ENCODE peak calls at places on chromosomes 5 and 9, in seven cellular contexts. One of them, this sample, is unnamed.
A peak's percentile ranks its signal among the peaks of the same experiment; 100 is the strongest.

GRCh38 chr9:76610009-76610352 is 151.0 kb downstream of the GCNT1 start:
- DNase-seq in prostate gland: no peak
- DNase-seq in NCI-H345: no peak
- DNase-seq in ELR: no peak
- DNase-seq in HTR-8/SVneo: no peak
- DNase-seq in posterior cingulate gyrus: no peak
- DNase-seq in spleen: no peak
- DNase-seq in this sample: peak; percentile 39

GRCh38 chr9:13750061-13750460 is 470.6 kb upstream of the MPDZ start:
- DNase-seq in posterior cingulate gyrus: no peak
- DNase-seq in ELR: peak; percentile 56
- DNase-seq in NCI-H345: no peak
- DNase-seq in prostate gland: no peak
- DNase-seq in HTR-8/SVneo: peak; percentile 19
- DNase-seq in spleen: no peak
- DNase-seq in this sample: no peak

GRCh38 chr9:81787747-81788632 is 98.6 kb upstream of the TLE1 start:
- DNase-seq in prostate gland: peak; percentile 11
- DNase-seq in posterior cingulate gyrus: no peak
- DNase-seq in HTR-8/SVneo: peak; percentile 78
- DNase-seq in spleen: no peak
- DNase-seq in NCI-H345: no peak
- DNase-seq in ELR: peak; percentile 71
- DNase-seq in this sample: peak; percentile 44

GRCh38 chr9:132182609-132183073 is 20.8 kb downstream of the NTNG2 start:
- DNase-seq in HTR-8/SVneo: no peak
- DNase-seq in NCI-H345: no peak
- DNase-seq in ELR: peak; percentile 39
- DNase-seq in prostate gland: no peak
- DNase-seq in posterior cingulate gyrus: no peak
- DNase-seq in spleen: no peak
- DNase-seq in this sample: no peak

GRCh38 chr5:149618581-149619248 is 37.4 kb downstream of the ARHGEF37 start:
- DNase-seq in spleen: no peak
- DNase-seq in NCI-H345: peak; percentile 28
- DNase-seq in posterior cingulate gyrus: peak; percentile 31
- DNase-seq in ELR: peak; percentile 92
- DNase-seq in HTR-8/SVneo: peak; percentile 77
- DNase-seq in prostate gland: peak; percentile 36
- DNase-seq in this sample: no peak

GRCh38 chr5:60844429-60844890 is 391 bp upstream of the ELOVL7 start:
- DNase-seq in spleen: no peak
- DNase-seq in prostate gland: no peak
- DNase-seq in posterior cingulate gyrus: no peak
- DNase-seq in ELR: peak; percentile 44
- DNase-seq in HTR-8/SVneo: peak; percentile 67
- DNase-seq in NCI-H345: no peak
- DNase-seq in this sample: no peak

GRCh38 chr5:73256462-73257260 is 83.7 kb downstream of the TMEM174 start:
- DNase-seq in ELR: peak; percentile 91
- DNase-seq in spleen: no peak
- DNase-seq in prostate gland: no peak
- DNase-seq in NCI-H345: no peak
- DNase-seq in posterior cingulate gyrus: no peak
- DNase-seq in HTR-8/SVneo: no peak
- DNase-seq in this sample: no peak

GRCh38 chr9:118686940-118687339 is 682.3 kb downstream of the BRINP1 start:
- DNase-seq in spleen: no peak
- DNase-seq in prostate gland: no peak
- DNase-seq in ELR: no peak
- DNase-seq in HTR-8/SVneo: no peak
- DNase-seq in posterior cingulate gyrus: no peak
- DNase-seq in NCI-H345: peak; percentile 67
- DNase-seq in this sample: no peak

GRCh38 chr5:149442563-149443182 is 63.6 kb upstream of the IL17B start:
- DNase-seq in NCI-H345: peak; percentile 59
- DNase-seq in ELR: peak; percentile 76
- DNase-seq in prostate gland: peak; percentile 74
- DNase-seq in HTR-8/SVneo: peak; percentile 87
- DNase-seq in spleen: peak; percentile 92
- DNase-seq in posterior cingulate gyrus: peak; percentile 88
- DNase-seq in this sample: peak; percentile 76

GRCh38 chr9:133505901-133506652 is 18.7 kb downstream of the MYMK start:
- DNase-seq in ELR: no peak
- DNase-seq in HTR-8/SVneo: no peak
- DNase-seq in spleen: no peak
- DNase-seq in prostate gland: no peak
- DNase-seq in NCI-H345: no peak
- DNase-seq in posterior cingulate gyrus: no peak
- DNase-seq in this sample: peak; percentile 28

GRCh38 chr9:123376218-123377071 is 20.4 kb downstream of the CRB2 start:
- DNase-seq in prostate gland: no peak
- DNase-seq in HTR-8/SVneo: no peak
- DNase-seq in spleen: no peak
- DNase-seq in NCI-H345: peak; percentile 52
- DNase-seq in posterior cingulate gyrus: no peak
- DNase-seq in ELR: no peak
- DNase-seq in this sample: no peak

GRCh38 chr5:10832987-10833386 is 72.0 kb upstream of the DAP start:
- DNase-seq in spleen: no peak
- DNase-seq in prostate gland: no peak
- DNase-seq in HTR-8/SVneo: no peak
- DNase-seq in posterior cingulate gyrus: no peak
- DNase-seq in NCI-H345: no peak
- DNase-seq in ELR: no peak
- DNase-seq in this sample: no peak

GRCh38 chr9:137303031-137303892 is 1.2 kb upstream of the NRARP start:
- DNase-seq in HTR-8/SVneo: no peak
- DNase-seq in ELR: no peak
- DNase-seq in posterior cingulate gyrus: no peak
- DNase-seq in NCI-H345: no peak
- DNase-seq in spleen: no peak
- DNase-seq in prostate gland: peak; percentile 69
- DNase-seq in this sample: no peak

GRCh38 chr9:111483419-111483861 is 743 bp downstream of the ECPAS start:
- DNase-seq in spleen: no peak
- DNase-seq in ELR: peak; percentile 68
- DNase-seq in HTR-8/SVneo: peak; percentile 38
- DNase-seq in posterior cingulate gyrus: peak; percentile 24
- DNase-seq in NCI-H345: peak; percentile 65
- DNase-seq in prostate gland: no peak
- DNase-seq in this sample: no peak

GRCh38 chr5:170639221-170639925 is 135.6 kb downstream of the KCNIP1 start:
- DNase-seq in spleen: peak; percentile 45
- DNase-seq in ELR: no peak
- DNase-seq in posterior cingulate gyrus: no peak
- DNase-seq in NCI-H345: no peak
- DNase-seq in HTR-8/SVneo: no peak
- DNase-seq in prostate gland: no peak
- DNase-seq in this sample: no peak

GRCh38 chr9:123544007-123544827 is 188.2 kb downstream of the CRB2 start:
- DNase-seq in NCI-H345: peak; percentile 42
- DNase-seq in ELR: peak; percentile 57
- DNase-seq in HTR-8/SVneo: peak; percentile 34
- DNase-seq in posterior cingulate gyrus: no peak
- DNase-seq in prostate gland: no peak
- DNase-seq in spleen: no peak
- DNase-seq in this sample: no peak

GRCh38 chr9:36018129-36018528 is 18.6 kb upstream of the RECK start:
- DNase-seq in spleen: no peak
- DNase-seq in NCI-H345: no peak
- DNase-seq in prostate gland: no peak
- DNase-seq in ELR: no peak
- DNase-seq in posterior cingulate gyrus: no peak
- DNase-seq in HTR-8/SVneo: no peak
- DNase-seq in this sample: no peak

GRCh38 chr5:149916317-149917072 is 28.1 kb downstream of the PDE6A start:
- DNase-seq in ELR: no peak
- DNase-seq in prostate gland: no peak
- DNase-seq in spleen: no peak
- DNase-seq in posterior cingulate gyrus: no peak
- DNase-seq in NCI-H345: no peak
- DNase-seq in HTR-8/SVneo: no peak
- DNase-seq in this sample: no peak

GRCh38 chr5:31452314-31452713 is 79.6 kb downstream of the DROSHA start:
- DNase-seq in posterior cingulate gyrus: no peak
- DNase-seq in prostate gland: no peak
- DNase-seq in HTR-8/SVneo: no peak
- DNase-seq in NCI-H345: no peak
- DNase-seq in spleen: no peak
- DNase-seq in ELR: no peak
- DNase-seq in this sample: no peak

GRCh38 chr5:163463063-163463435 is 2.6 kb downstream of the HMMR start:
- DNase-seq in NCI-H345: no peak
- DNase-seq in HTR-8/SVneo: no peak
- DNase-seq in posterior cingulate gyrus: no peak
- DNase-seq in ELR: no peak
- DNase-seq in spleen: no peak
- DNase-seq in prostate gland: no peak
- DNase-seq in this sample: no peak

GRCh38 chr5:151670953-151671636 is 15.6 kb downstream of the SPARC start:
- DNase-seq in NCI-H345: no peak
- DNase-seq in spleen: no peak
- DNase-seq in HTR-8/SVneo: no peak
- DNase-seq in ELR: no peak
- DNase-seq in posterior cingulate gyrus: no peak
- DNase-seq in prostate gland: no peak
- DNase-seq in this sample: no peak

GRCh38 chr9:128254362-128254761 is 21.4 kb downstream of the GOLGA2 start:
- DNase-seq in NCI-H345: no peak
- DNase-seq in spleen: no peak
- DNase-seq in ELR: no peak
- DNase-seq in HTR-8/SVneo: no peak
- DNase-seq in prostate gland: no peak
- DNase-seq in posterior cingulate gyrus: no peak
- DNase-seq in this sample: no peak

GRCh38 chr9:101571114-101571513 is 23.7 kb downstream of the PPP3R2 start:
- DNase-seq in spleen: no peak
- DNase-seq in NCI-H345: no peak
- DNase-seq in posterior cingulate gyrus: no peak
- DNase-seq in HTR-8/SVneo: no peak
- DNase-seq in prostate gland: no peak
- DNase-seq in ELR: no peak
- DNase-seq in this sample: no peak

GRCh38 chr9:14652729-14653377 is 40.4 kb downstream of the ZDHHC21 start:
- DNase-seq in spleen: no peak
- DNase-seq in posterior cingulate gyrus: no peak
- DNase-seq in HTR-8/SVneo: no peak
- DNase-seq in ELR: peak; percentile 53
- DNase-seq in NCI-H345: peak; percentile 24
- DNase-seq in prostate gland: no peak
- DNase-seq in this sample: no peak

GRCh38 chr9:36980148-36980974 is 53.7 kb downstream of the PAX5 start:
- DNase-seq in posterior cingulate gyrus: no peak
- DNase-seq in ELR: peak; percentile 28
- DNase-seq in NCI-H345: peak; percentile 90
- DNase-seq in HTR-8/SVneo: no peak
- DNase-seq in spleen: no peak
- DNase-seq in prostate gland: no peak
- DNase-seq in this sample: no peak

GRCh38 chr9:113933188-113933587 is 57.1 kb downstream of the ZNF618 start:
- DNase-seq in posterior cingulate gyrus: no peak
- DNase-seq in HTR-8/SVneo: no peak
- DNase-seq in ELR: no peak
- DNase-seq in spleen: no peak
- DNase-seq in prostate gland: no peak
- DNase-seq in NCI-H345: no peak
- DNase-seq in this sample: peak; percentile 24

GRCh38 chr5:94748212-94748611 is 129.7 kb downstream of the SLF1 start:
- DNase-seq in spleen: no peak
- DNase-seq in NCI-H345: no peak
- DNase-seq in prostate gland: no peak
- DNase-seq in HTR-8/SVneo: no peak
- DNase-seq in posterior cingulate gyrus: no peak
- DNase-seq in ELR: no peak
- DNase-seq in this sample: no peak

GRCh38 chr9:4781408-4781807 is 11.3 kb upstream of the RCL1 start:
- DNase-seq in spleen: no peak
- DNase-seq in posterior cingulate gyrus: no peak
- DNase-seq in ELR: peak; percentile 10
- DNase-seq in HTR-8/SVneo: no peak
- DNase-seq in NCI-H345: no peak
- DNase-seq in prostate gland: no peak
- DNase-seq in this sample: no peak

GRCh38 chr9:27870404-27870803 is 297.1 kb upstream of the C9orf72 start:
- DNase-seq in prostate gland: no peak
- DNase-seq in HTR-8/SVneo: no peak
- DNase-seq in posterior cingulate gyrus: no peak
- DNase-seq in NCI-H345: no peak
- DNase-seq in spleen: no peak
- DNase-seq in ELR: no peak
- DNase-seq in this sample: no peak

GRCh38 chr5:61728287-61728686 is 396.2 kb downstream of the ZSWIM6 start:
- DNase-seq in ELR: no peak
- DNase-seq in NCI-H345: no peak
- DNase-seq in prostate gland: no peak
- DNase-seq in HTR-8/SVneo: no peak
- DNase-seq in posterior cingulate gyrus: no peak
- DNase-seq in spleen: no peak
- DNase-seq in this sample: no peak

This sample was measured in thyroid gland.